ENCODE peak calls at places on chromosomes 2 and 18, in four cellular contexts. D, Y, U and W are unnamed samples.

GRCh38 chr2:127685410-127686110 is 10.2 kb upstream of the LIMS2 start:
- DNase-seq in Y (no peak), U (no peak), D (no peak), W (no peak)

GRCh38 chr2:195672674-195673073 is 15.6 kb downstream of the SLC39A10 start:
- DNase-seq in Y (no peak), U (no peak), D (no peak), W (no peak)

GRCh38 chr2:210859314-210859713 is 302.9 kb downstream of the CPS1 start:
- DNase-seq in D (no peak), U (no peak), Y (no peak), W (no peak)

GRCh38 chr2:101474752-101475384 is at the start of gene RFX8:
- DNase-seq in U (no peak), D (no peak), Y (no peak), W (peak)

GRCh38 chr18:79507546-79508480 is 112.1 kb downstream of the NFATC1 start:
- DNase-seq in Y (peak), D (peak), U (peak), W (peak)

GRCh38 chr18:58862851-58863538 is 1.7 kb upstream of the ZNF532 start:
- DNase-seq in Y (no peak), D (no peak), U (no peak), W (peak)

GRCh38 chr2:11186145-11186544 is 30.9 kb downstream of the SLC66A3 start:
- DNase-seq in D (no peak), U (no peak), Y (no peak), W (no peak)

GRCh38 chr2:235709124-235709813 is 215.4 kb downstream of the AGAP1 start:
- DNase-seq in U (no peak), D (no peak), Y (no peak), W (no peak)

GRCh38 chr2:158412206-158412605 is 44.3 kb downstream of the CCDC148 start:
- DNase-seq in D (no peak), U (no peak), Y (no peak), W (peak)

GRCh38 chr2:75603477-75603876 is 42.7 kb upstream of the EVA1A start:
- DNase-seq in D (no peak), U (no peak), Y (no peak), W (no peak)

GRCh38 chr18:39030124-39030655 is 1464.6 kb upstream of the CELF4 start:
- DNase-seq in U (no peak), D (no peak), Y (no peak), W (no peak)

GRCh38 chr2:63581266-63581961 is 6.9 kb downstream of the WDPCP start:
- DNase-seq in U (no peak), D (no peak), Y (peak), W (peak)

GRCh38 chr2:9799011-9799596 is 44.2 kb upstream of the TAF1B start:
- DNase-seq in Y (no peak), D (peak), U (no peak), W (no peak)

GRCh38 chr2:104900608-104901007 is 46.7 kb downstream of the POU3F3 start:
- DNase-seq in U (no peak), D (no peak), Y (no peak), W (no peak)

GRCh38 chr2:26652361-26653041 is 11.3 kb upstream of the CIB4 start:
- DNase-seq in Y (peak), D (peak), U (no peak), W (peak)

GRCh38 chr18:78970774-78971333 is 8.8 kb upstream of the SALL3 start:
- DNase-seq in Y (no peak), U (no peak), D (no peak), W (no peak)

GRCh38 chr2:80687524-80687923 is 383.0 kb upstream of the LRRTM1 start:
- DNase-seq in D (no peak), Y (no peak), U (no peak), W (no peak)

GRCh38 chr2:12397861-12398260 is 318.9 kb upstream of the TRIB2 start:
- DNase-seq in U (no peak), Y (no peak), D (no peak), W (no peak)

GRCh38 chr2:54881759-54882158 is 158.3 kb downstream of the EML6 start:
- DNase-seq in U (no peak), Y (no peak), D (no peak), W (no peak)

GRCh38 chr2:214465386-214466146 is 54.7 kb downstream of the VWC2L start:
- DNase-seq in U (no peak), Y (no peak), D (no peak), W (peak)

GRCh38 chr2:42905341-42906114 is 113.1 kb upstream of the HAAO start:
- DNase-seq in D (no peak), Y (peak), U (no peak), W (no peak)

GRCh38 chr2:238143239-238143951 is 4.9 kb downstream of the KLHL30 start:
- DNase-seq in U (no peak), D (no peak), Y (peak), W (peak)

GRCh38 chr2:3611136-3611535 is 16.2 kb downstream of the COLEC11 start:
- DNase-seq in D (no peak), U (no peak), Y (peak), W (no peak)

GRCh38 chr2:104438481-104438880 is 415.4 kb upstream of the POU3F3 start:
- DNase-seq in U (no peak), Y (no peak), D (no peak), W (no peak)

DNA sequence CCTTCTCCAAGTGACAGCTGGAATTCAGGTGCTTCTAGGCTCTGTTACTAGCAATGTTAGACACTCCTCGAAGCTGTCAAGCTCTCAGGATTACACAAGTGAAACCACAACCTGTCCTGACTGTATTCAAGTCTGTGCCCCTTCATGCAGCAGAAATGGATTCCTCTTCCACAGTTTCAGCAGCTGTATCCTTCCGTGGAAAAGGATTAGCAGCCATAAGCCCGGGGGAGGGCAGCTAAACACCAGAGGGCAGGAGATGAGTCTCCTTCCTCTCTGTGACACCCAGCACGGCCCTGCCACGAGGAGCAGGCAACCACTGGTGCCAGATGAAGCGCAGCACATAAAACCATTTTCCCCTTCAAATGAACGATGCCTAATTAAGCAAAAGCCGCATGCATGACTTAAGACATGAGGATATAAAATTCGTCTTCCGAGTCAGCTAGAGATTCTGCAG is 1.2 kb downstream of the ST3GAL5 start:
- DNase-seq in U (peak), Y (no peak), D (peak), W (peak)
- TF ChIP-seq CTCF in U (no peak), Y (no peak), D (peak), W (peak)

DNA sequence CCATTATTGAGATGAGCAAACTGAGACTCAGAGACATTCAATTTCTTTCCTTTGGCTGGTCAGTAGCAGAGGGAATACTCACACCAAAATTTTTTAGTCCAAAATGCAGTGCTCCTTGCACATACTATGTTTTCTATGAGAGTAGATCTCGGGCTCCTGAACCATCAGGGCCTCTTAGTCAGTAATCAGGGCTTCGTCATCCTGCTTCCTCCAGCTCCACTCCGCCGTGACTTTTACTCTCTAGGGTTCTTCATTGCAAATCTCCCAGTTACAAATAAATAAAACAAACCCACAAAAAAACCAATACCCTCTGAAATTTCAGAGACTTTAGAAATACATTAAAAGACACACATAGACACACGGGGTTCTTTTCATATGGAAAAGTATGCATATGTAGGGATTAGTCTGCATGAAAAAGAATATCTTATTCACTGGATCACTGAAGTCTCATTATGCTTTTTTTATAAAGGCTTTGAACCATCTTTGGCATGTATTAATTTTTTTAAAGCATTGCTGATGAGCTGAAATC is 234.9 kb downstream of the ICOS start:
- DNase-seq in D (no peak), U (no peak), Y (no peak), W (no peak)
- H3K4me3 ChIP-seq in D (no peak), U (no peak), Y (no peak), W (no peak)

GRCh38 chr2:181581534-181581933 is 75.4 kb downstream of the CERKL start:
- DNase-seq in Y (no peak), U (no peak), D (no peak), W (no peak)
- TF ChIP-seq CTCF in Y (no peak), U (no peak), D (no peak), W (no peak)

DNA sequence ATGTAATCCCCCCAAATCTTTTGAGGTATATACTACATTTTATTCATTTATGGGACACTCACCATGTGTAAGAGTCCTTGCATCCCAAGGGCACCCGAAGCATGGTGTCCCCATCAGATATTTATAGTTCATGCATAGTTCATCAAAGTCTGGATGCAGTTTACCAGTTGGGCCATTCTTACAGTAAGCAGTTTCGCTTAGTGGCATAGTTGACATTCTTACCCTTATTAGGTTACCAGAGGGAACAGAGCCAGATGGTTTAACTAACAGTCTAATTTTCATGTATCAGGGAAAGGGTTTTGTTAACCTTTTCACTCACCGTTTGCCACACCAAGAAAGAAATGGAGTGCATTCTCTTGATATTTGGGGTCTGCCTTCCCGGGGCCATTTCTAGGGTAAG is 7.1 kb downstream of the ZNF407 start:
- DNase-seq in U (no peak), Y (no peak), D (no peak), W (peak)
- H3K4me3 ChIP-seq in U (no peak), Y (no peak), D (no peak), W (no peak)

DNA sequence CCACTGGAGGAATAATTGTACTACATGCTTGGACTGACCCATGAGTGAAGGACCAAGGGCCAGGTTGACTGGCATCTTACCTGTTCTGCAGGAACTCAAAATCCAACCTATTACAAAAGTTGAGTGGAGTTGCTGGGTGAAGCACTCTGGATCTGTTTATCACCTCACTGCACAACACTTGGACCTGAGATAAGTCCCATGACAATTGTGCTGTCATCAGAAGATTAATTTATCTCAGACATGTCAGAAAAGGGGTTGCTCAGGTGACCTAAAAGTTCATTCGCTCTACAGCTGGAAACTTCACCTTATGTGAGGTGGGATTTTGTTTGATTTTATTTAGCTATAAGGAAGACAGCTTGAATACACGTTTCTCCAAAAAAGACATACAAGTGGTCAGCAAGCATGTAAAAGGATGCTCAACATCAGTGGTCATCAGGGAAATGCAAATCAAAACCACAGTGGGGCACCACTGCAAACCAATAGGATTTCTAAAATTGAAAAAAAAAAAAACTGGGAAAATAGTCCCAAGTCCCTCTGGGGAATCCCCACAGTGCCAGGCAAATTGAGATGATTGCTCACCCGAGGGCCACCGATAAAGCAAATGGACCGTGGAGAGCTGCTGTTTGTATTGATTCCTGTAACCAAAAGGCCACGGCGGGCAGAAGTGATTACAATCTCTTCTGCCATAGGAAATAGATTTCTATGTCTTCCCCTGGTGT is 65.8 kb upstream of the SLC35F5 start:
- DNase-seq in Y (no peak), U (no peak), D (no peak), W (no peak)
- TF ChIP-seq CTCF in Y (no peak), U (no peak), D (no peak), W (no peak)

GRCh38 chr18:42364042-42364441 is 409.0 kb downstream of the PIK3C3 start:
- DNase-seq in Y (no peak), D (no peak), U (no peak), W (no peak)
- H3K4me3 ChIP-seq in Y (no peak), D (no peak), U (no peak), W (no peak)

DNA sequence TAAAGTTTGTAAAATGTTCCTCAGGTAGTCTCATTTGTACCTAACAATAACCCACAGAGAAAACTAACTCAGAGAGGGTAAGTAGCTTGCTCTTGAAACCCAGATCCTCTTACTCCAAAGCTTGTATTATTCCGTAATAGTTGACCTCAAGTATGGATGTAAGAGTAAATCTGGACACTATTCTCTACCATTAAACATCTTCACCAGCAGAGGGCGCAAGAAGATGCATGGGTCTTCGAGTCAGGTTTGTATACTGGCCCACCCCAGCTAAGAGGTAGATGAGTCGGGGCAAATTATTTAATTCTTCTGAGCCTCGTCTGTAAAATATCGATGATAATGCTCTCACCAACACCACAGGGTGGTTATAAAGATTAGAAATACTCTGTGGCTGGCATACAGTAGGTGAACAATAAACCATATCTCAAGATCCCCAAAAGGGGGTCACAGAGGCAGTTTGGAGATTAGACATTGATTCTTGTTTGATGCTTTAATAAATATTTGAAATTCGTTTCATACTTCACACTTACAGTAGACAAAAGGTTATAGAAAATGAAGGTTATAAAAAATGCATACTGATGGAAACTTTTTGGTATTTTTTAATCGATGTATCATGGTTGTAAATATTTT is 3.5 kb upstream of the CABLES1 start:
- DNase-seq in Y (no peak), U (peak), D (no peak), W (peak)
- TF ChIP-seq CTCF in Y (peak), U (peak), D (peak), W (peak)

GRCh38 chr2:229269986-229270385 is 1.1 kb downstream of the PID1 start:
- DNase-seq in D (no peak), U (no peak), Y (no peak), W (no peak)

GRCh38 chr2:229273384-229274338 is 2.6 kb upstream of the PID1 start:
- DNase-seq in D (peak), Y (no peak), U (peak), W (peak)

GRCh38 chr2:229268626-229269025 is 2.5 kb downstream of the PID1 start:
- DNase-seq in Y (no peak), D (no peak), U (no peak), W (no peak)

GRCh38 chr2:229269146-229269545 is 1.9 kb downstream of the PID1 start:
- DNase-seq in Y (no peak), D (no peak), U (no peak), W (no peak)

GRCh38 chr2:229270551-229271410 is at the start of gene PID1:
- DNase-seq in Y (peak), U (no peak), D (peak), W (peak)
- H3K4me3 ChIP-seq in Y (peak), U (peak), D (peak), W (peak)

DNA sequence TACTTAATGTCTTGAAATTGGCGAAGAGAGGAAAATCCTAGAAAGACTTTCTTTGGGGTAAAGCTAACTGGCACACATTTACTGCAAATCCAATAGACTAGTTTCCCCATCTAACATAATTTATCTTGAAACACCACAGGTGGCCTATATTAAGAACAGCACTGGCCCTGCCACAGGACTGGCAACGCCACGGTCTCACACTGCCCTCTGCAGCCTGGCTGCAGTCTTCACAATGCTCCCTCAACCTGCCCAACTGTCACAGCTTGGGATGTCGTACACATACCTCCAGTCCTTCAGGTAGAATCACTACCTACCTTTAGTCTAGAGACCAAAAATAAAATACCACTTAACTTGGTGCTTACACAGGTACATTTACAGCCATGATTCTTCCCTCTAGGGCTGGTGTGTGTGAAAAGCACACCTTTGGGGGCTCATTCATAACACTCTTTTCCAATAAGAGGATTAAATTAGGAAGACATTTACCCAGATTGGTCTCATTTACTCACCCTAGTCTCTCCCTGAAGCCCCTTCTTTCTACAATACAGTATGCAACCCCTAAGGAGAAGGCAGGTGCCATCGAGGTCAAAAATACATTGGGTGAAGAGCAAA is 222.2 kb downstream of the C1D start:
- DNase-seq in Y (no peak), D (peak), U (peak), W (peak)
- TF ChIP-seq CTCF in Y (peak), D (peak), U (peak), W (peak)